ENCODE peak calls at places on chromosomes 13 and 19, in five cellular contexts. L is AG04450, Y is GM10248, S is glutamatergic neuron, K is AG09319. Z is an unnamed sample.

GRCh38 chr19:46133101-46133627 is 8.7 kb upstream of the IGFL3 start:
- DNase-seq in K (peak; percentile 77), S (no peak), L (peak; percentile 96), Y (no peak), Z (peak; percentile 97)

GRCh38 chr13:64471916-64472315 is 2758.2 kb downstream of the PCDH9 start:
- DNase-seq in L (peak; percentile 11), Y (no peak), K (no peak), S (no peak), Z (no peak)

GRCh38 chr19:37014456-37014855 is 63.8 kb upstream of the ZNF420 start:
- DNase-seq in K (no peak), Y (no peak), S (no peak), L (no peak), Z (no peak)

GRCh38 chr19:55322495-55322894 is 2.6 kb downstream of the TMEM150B start:
- DNase-seq in Y (no peak), K (no peak), L (no peak), S (no peak), Z (no peak)

GRCh38 chr19:29596885-29597525 is 9.1 kb upstream of the POP4 start:
- DNase-seq in S (no peak), K (no peak), Y (no peak), L (peak; percentile 8), Z (no peak)

GRCh38 chr13:112773601-112774447 is 84.0 kb downstream of the ATP11A start:
- DNase-seq in Y (no peak), S (peak; percentile 13), L (no peak), K (no peak), Z (no peak)

GRCh38 chr19:45508931-45509691 is 1.8 kb downstream of the VASP start:
- DNase-seq in K (no peak), L (no peak), S (peak; percentile 57), Y (peak; percentile 85), Z (no peak)

GRCh38 chr13:41564046-41564445 is 106.7 kb downstream of the RGCC start:
- DNase-seq in L (no peak), Y (no peak), K (no peak), S (no peak), Z (no peak)

GRCh38 chr19:6232567-6232966 is 47.2 kb downstream of the MLLT1 start:
- DNase-seq in S (no peak), Y (no peak), L (peak; percentile 66), K (peak; percentile 54), Z (peak; percentile 73)

GRCh38 chr13:28597641-28598040 is 61.3 kb upstream of the POMP start:
- DNase-seq in S (no peak), L (no peak), K (no peak), Y (no peak), Z (no peak)

GRCh38 chr13:82947121-82948077 is 934.9 kb downstream of the SLITRK1 start:
- DNase-seq in L (no peak), Y (no peak), K (no peak), S (no peak), Z (no peak)

GRCh38 chr19:36771275-36772231 is 1.1 kb downstream of the ZNF850 start:
- DNase-seq in S (no peak), Y (peak; percentile 59), K (peak; percentile 29), L (peak; percentile 58), Z (peak; percentile 39)

GRCh38 chr13:81133066-81133465 is 792.1 kb upstream of the SPRY2 start:
- DNase-seq in K (no peak), S (no peak), L (no peak), Y (no peak), Z (peak; percentile 7)

GRCh38 chr19:16069813-16070365 is 6.4 kb upstream of the TPM4 start:
- DNase-seq in L (no peak), Y (no peak), S (no peak), K (no peak), Z (no peak)

GRCh38 chr19:43430976-43431375 is 16.3 kb downstream of the TEX101 start:
- DNase-seq in Y (no peak), K (no peak), L (no peak), S (no peak), Z (no peak)

GRCh38 chr13:67228031-67228430 is 2.1 kb downstream of the PCDH9 start:
- DNase-seq in L (no peak), Y (no peak), S (no peak), K (no peak), Z (no peak)

GRCh38 chr13:34034411-34034810 is 216.5 kb downstream of the RFC3 start:
- DNase-seq in S (no peak), L (no peak), Y (no peak), K (no peak), Z (no peak)

GRCh38 chr13:71618154-71618553 is 248.8 kb downstream of the DACH1 start:
- DNase-seq in S (no peak), L (no peak), Y (no peak), K (no peak), Z (no peak)

GRCh38 chr19:48511800-48512503 is at the start of gene LMTK3:
- DNase-seq in K (peak; percentile 11), S (peak; percentile 85), Y (peak; percentile 65), L (no peak), Z (no peak)

GRCh38 chr13:29935309-29935981 is 85.0 kb upstream of the UBL3 start:
- DNase-seq in S (no peak), Y (peak; percentile 80), K (no peak), L (no peak), Z (no peak)

GRCh38 chr19:7783991-7784421 is 21.0 kb downstream of the CLEC4M start:
- DNase-seq in Y (no peak), K (no peak), S (no peak), L (peak; percentile 8), Z (peak; percentile 23)

GRCh38 chr19:805600-806550 is 8.6 kb downstream of the PTBP1 start:
- DNase-seq in L (no peak), S (no peak), Y (no peak), K (no peak), Z (no peak)

GRCh38 chr19:16957151-16957662 is 68.4 kb downstream of the F2RL3 start:
- DNase-seq in K (peak; percentile 4), L (no peak), S (no peak), Y (no peak), Z (no peak)

GRCh38 chr13:18951412-18951811 is 230.2 kb downstream of the TUBA3C start:
- DNase-seq in Y (no peak), K (no peak), L (no peak), S (no peak), Z (no peak)

GRCh38 chr19:30439271-30439750 is 67.1 kb downstream of the ZNF536 start:
- DNase-seq in S (no peak), Y (no peak), L (no peak), K (no peak), Z (no peak)

GRCh38 chr13:114069376-114070097 is 62.9 kb downstream of the RASA3 start:
- DNase-seq in S (no peak), K (no peak), L (no peak), Y (no peak), Z (no peak)

GRCh38 chr19:30229524-30230174 is 142.5 kb upstream of the ZNF536 start:
- DNase-seq in L (no peak), S (peak; percentile 55), Y (no peak), K (no peak), Z (no peak)

GRCh38 chr19:51948979-51949378 is 21.7 kb downstream of the ZNF613 start:
- DNase-seq in L (no peak), S (no peak), Y (no peak), K (no peak), Z (no peak)

GRCh38 chr19:57830071-57830602 is at the start of gene ZNF587B:
- DNase-seq in K (no peak), S (peak; percentile 91), Y (no peak), L (peak; percentile 27), Z (no peak)

GRCh38 chr19:27794444-27795042 is 1418.4 kb downstream of the UQCRFS1 start:
- DNase-seq in K (no peak), S (peak; percentile 28), L (no peak), Y (peak; percentile 26), Z (peak; percentile 2)

GRCh38 chr13:33740134-33740538 is 77.8 kb upstream of the RFC3 start:
- DNase-seq in K (no peak), Y (no peak), S (no peak), L (no peak), Z (no peak)

GRCh38 chr19:53912653-53913052 is 3.6 kb downstream of the CACNG7 start:
- DNase-seq in Y (no peak), S (peak; percentile 55), L (no peak), K (no peak), Z (no peak)

GRCh38 chr19:37763488-37763887 is 15.9 kb downstream of the ZNF573 start:
- DNase-seq in L (no peak), Y (no peak), S (no peak), K (no peak), Z (no peak)

GRCh38 chr13:100561599-100562204 is 26.9 kb downstream of the GGACT start:
- DNase-seq in L (no peak), K (no peak), S (no peak), Y (no peak), Z (no peak)

GRCh38 chr19:30696514-30696913 is 324.3 kb downstream of the ZNF536 start:
- DNase-seq in S (peak; percentile 77), K (no peak), L (no peak), Y (no peak), Z (no peak)

GRCh38 chr13:88000239-88000638 is 329.1 kb downstream of the SLITRK5 start:
- DNase-seq in S (no peak), K (no peak), L (no peak), Y (no peak), Z (no peak)
- TF ChIP-seq CTCF in S (no peak), K (no peak), L (no peak), Y (no peak), Z (no peak)

GRCh38 chr13:61255035-61255796 is 160.4 kb downstream of the PCDH20 start:
- DNase-seq in Y (no peak), S (no peak), L (no peak), K (no peak), Z (no peak)
- TF ChIP-seq CTCF in Y (peak; percentile 15), S (no peak), L (no peak), K (no peak), Z (peak; percentile 42)

GRCh38 chr13:35285677-35286076 is 190.8 kb downstream of the MAB21L1 start:
- DNase-seq in S (no peak), K (no peak), Y (no peak), L (no peak), Z (no peak)

GRCh38 chr13:35278917-35279316 is 197.6 kb downstream of the MAB21L1 start:
- DNase-seq in K (no peak), Y (no peak), S (no peak), L (no peak), Z (no peak)

GRCh38 chr13:35279500-35279899 is 197.0 kb downstream of the MAB21L1 start:
- DNase-seq in Y (no peak), L (no peak), K (no peak), S (no peak), Z (no peak)

GRCh38 chr13:35283856-35284255 is 192.6 kb downstream of the MAB21L1 start:
- DNase-seq in S (no peak), K (no peak), Y (no peak), L (no peak), Z (no peak)
- TF ChIP-seq CTCF in S (no peak), K (no peak), Y (no peak), L (no peak), Z (no peak)

DNA sequence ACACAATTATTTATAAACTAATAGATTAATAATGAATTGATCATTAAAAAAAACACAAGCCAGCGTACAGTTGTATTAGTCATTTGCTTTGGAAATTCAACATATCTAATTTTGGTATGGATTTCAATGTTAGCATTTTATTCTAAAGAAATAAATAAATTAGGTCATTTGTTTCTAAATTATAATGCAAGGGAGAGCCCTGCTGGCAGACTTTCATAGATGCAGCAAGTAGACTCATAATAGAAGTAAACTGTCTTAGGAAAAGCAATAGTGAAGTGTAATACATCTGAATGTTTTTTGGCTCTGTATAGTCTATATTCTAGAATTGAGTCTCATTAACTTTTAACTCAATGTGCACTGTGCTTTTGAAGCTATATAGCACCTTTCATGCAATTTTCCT is 982.4 kb upstream of the MIR17HG start:
- DNase-seq in K (no peak), L (no peak), S (no peak), Y (no peak), Z (no peak)
- TF ChIP-seq CTCF in K (no peak), L (peak; percentile 13), S (no peak), Y (no peak), Z (no peak)

Z was measured in kidney epithelial cell.